ENCODE peak calls at places on chromosome 4, in six cellular contexts. O is stromal cell of bone marrow; U is stimulated activated CD4-positive, alpha-beta T cell treated with anti-CD3 and anti-CD28 coated beads, Interleukin-2, amount 100 ng/mL, for 48 hours; J is activated CD8-positive, alpha-beta T cell treated with anti-CD3 and anti-CD28 coated beads for 36 hours; W is midbrain; B is nephron progenitor cell. P is an unnamed sample.

GRCh38 chr4:76011700-76012387 is 4.5 kb upstream of the CXCL9 start:
- DNase-seq in O (peak; percentile 71), U (no peak), J (no peak), W (peak; percentile 2), B (no peak), P (peak; percentile 79)

GRCh38 chr4:77007358-77008230 is 58.0 kb downstream of the SEPTIN11 start:
- DNase-seq in O (peak; percentile 54), U (no peak), J (peak; percentile 49), W (no peak), B (no peak), P (peak; percentile 33)

GRCh38 chr4:105895609-105896460 is 564 bp downstream of the NPNT start:
- DNase-seq in O (no peak), U (peak; percentile 5), J (peak; percentile 27), W (no peak), B (peak; percentile 62), P (peak; percentile 44)

GRCh38 chr4:19005211-19005610 is 983.7 kb upstream of the LCORL start:
- DNase-seq in O (no peak), U (no peak), J (no peak), W (no peak), B (no peak), P (no peak)

GRCh38 chr4:147019061-147019460 is 73.4 kb upstream of the TTC29 start:
- DNase-seq in O (peak; percentile 47), U (peak; percentile 46), J (peak; percentile 72), W (peak; percentile 73), B (peak; percentile 44), P (peak; percentile 72)

GRCh38 chr4:165131247-165131832 is 18.7 kb upstream of the TMEM192 start:
- DNase-seq in O (peak; percentile 24), U (peak; percentile 79), J (peak; percentile 87), W (peak; percentile 87), B (peak; percentile 84), P (peak; percentile 77)

GRCh38 chr4:75180790-75181776 is 248.2 kb downstream of the PARM1 start:
- DNase-seq in O (peak; percentile 13), U (no peak), J (no peak), W (no peak), B (no peak), P (peak; percentile 82)

GRCh38 chr4:48779095-48779997 is 733 bp downstream of the FRYL start:
- DNase-seq in O (no peak), U (peak; percentile 53), J (peak; percentile 69), W (peak; percentile 73), B (peak; percentile 79), P (peak; percentile 82)

GRCh38 chr4:4858527-4858926 is 938 bp upstream of the MSX1 start:
- DNase-seq in O (no peak), U (no peak), J (no peak), W (no peak), B (no peak), P (no peak)

GRCh38 chr4:1378559-1379231 is 27.5 kb downstream of the NKX1-1 start:
- DNase-seq in O (no peak), U (no peak), J (no peak), W (no peak), B (peak; percentile 3), P (no peak)

GRCh38 chr4:74320559-74321118 is 12.4 kb downstream of the EPGN start:
- DNase-seq in O (peak; percentile 38), U (no peak), J (peak; percentile 50), W (peak; percentile 4), B (no peak), P (peak; percentile 60)

GRCh38 chr4:185730849-185731608 is 81.0 kb downstream of the SORBS2 start:
- DNase-seq in O (no peak), U (no peak), J (no peak), W (no peak), B (no peak), P (peak; percentile 61)

GRCh38 chr4:82984459-82984858 is 26.2 kb downstream of the LIN54 start:
- DNase-seq in O (peak; percentile 88), U (no peak), J (peak; percentile 38), W (no peak), B (no peak), P (no peak)

GRCh38 chr4:107094332-107094731 is 58.2 kb upstream of the DKK2 start:
- DNase-seq in O (peak; percentile 30), U (no peak), J (no peak), W (no peak), B (no peak), P (peak; percentile 36)

GRCh38 chr4:48129307-48130014 is 4.6 kb downstream of the TXK start:
- DNase-seq in O (no peak), U (peak; percentile 39), J (peak; percentile 84), W (no peak), B (no peak), P (no peak)

GRCh38 chr4:58740897-58741296 is 1630.7 kb upstream of the IGFBP7 start:
- DNase-seq in O (no peak), U (no peak), J (no peak), W (no peak), B (no peak), P (no peak)

GRCh38 chr4:122458625-122459024 is 2.1 kb upstream of the IL2 start:
- DNase-seq in O (no peak), U (peak; percentile 15), J (peak; percentile 70), W (no peak), B (no peak), P (peak; percentile 52)

GRCh38 chr4:152045781-152046571 is 285.2 kb upstream of the GATB start:
- DNase-seq in O (no peak), U (peak; percentile 32), J (peak; percentile 25), W (no peak), B (peak; percentile 81), P (no peak)

GRCh38 chr4:102312447-102312846 is 32.8 kb downstream of the SLC39A8 start:
- DNase-seq in O (no peak), U (no peak), J (no peak), W (no peak), B (no peak), P (no peak)

GRCh38 chr4:122346036-122346435 is 32.8 kb upstream of the ADAD1 start:
- DNase-seq in O (peak; percentile 14), U (no peak), J (no peak), W (no peak), B (no peak), P (no peak)

GRCh38 chr4:95541889-95542607 is 6.7 kb downstream of the UNC5C start:
- DNase-seq in O (no peak), U (no peak), J (no peak), W (no peak), B (no peak), P (peak; percentile 56)

GRCh38 chr4:55069248-55069647 is 56.1 kb downstream of the KDR start:
- DNase-seq in O (no peak), U (no peak), J (no peak), W (no peak), B (no peak), P (no peak)

GRCh38 chr4:83516042-83516772 is 19.7 kb upstream of the GPAT3 start:
- DNase-seq in O (peak; percentile 91), U (no peak), J (no peak), W (no peak), B (no peak), P (no peak)

GRCh38 chr4:64682946-64683345 is 273.7 kb upstream of the TECRL start:
- DNase-seq in O (no peak), U (no peak), J (no peak), W (no peak), B (no peak), P (no peak)

GRCh38 chr4:141646969-141647368 is 10.6 kb downstream of the IL15 start:
- DNase-seq in O (no peak), U (no peak), J (no peak), W (no peak), B (no peak), P (no peak)

GRCh38 chr4:1369091-1369450 is 22.1 kb downstream of the UVSSA start:
- DNase-seq in O (no peak), U (no peak), J (no peak), W (no peak), B (no peak), P (no peak)

GRCh38 chr4:128793859-128794667 is 15.4 kb upstream of the JADE1 start:
- DNase-seq in O (no peak), U (no peak), J (no peak), W (no peak), B (no peak), P (peak; percentile 26)

GRCh38 chr4:31918891-31919290 is 1198.7 kb downstream of the PCDH7 start:
- DNase-seq in O (no peak), U (no peak), J (no peak), W (no peak), B (no peak), P (no peak)

GRCh38 chr4:107800058-107800457 is 24.7 kb upstream of the SGMS2 start:
- DNase-seq in O (no peak), U (no peak), J (no peak), W (no peak), B (no peak), P (no peak)

P was measured in GM12865.